ENCODE peak calls at places on chromosomes 4 and X, in six cellular contexts. One of them, this sample, is unnamed.

GRCh38 chr4:152359208-152360044 is 176.5 kb downstream of the FBXW7 start:
- DNase-seq in HCT116: no peak
- DNase-seq in RPMI8226: no peak
- DNase-seq in LoVo: no peak
- DNase-seq in M059J: no peak
- DNase-seq in choroid plexus epithelial cell: no peak
- DNase-seq in this sample: no peak

GRCh38 chrX:13673016-13673415 is 15.9 kb upstream of the RAB9A start:
- DNase-seq in LoVo: no peak
- DNase-seq in choroid plexus epithelial cell: no peak
- DNase-seq in RPMI8226: no peak
- DNase-seq in M059J: no peak
- DNase-seq in HCT116: no peak
- DNase-seq in this sample: no peak

GRCh38 chr4:152825336-152825735 is 45.6 kb downstream of the ARFIP1 start:
- DNase-seq in choroid plexus epithelial cell: no peak
- DNase-seq in LoVo: no peak
- DNase-seq in M059J: peak; percentile 12
- DNase-seq in RPMI8226: no peak
- DNase-seq in HCT116: no peak
- DNase-seq in this sample: no peak

GRCh38 chr4:4461850-4462249 is 74.9 kb downstream of the NSG1 start:
- DNase-seq in M059J: no peak
- DNase-seq in RPMI8226: no peak
- DNase-seq in LoVo: no peak
- DNase-seq in choroid plexus epithelial cell: no peak
- DNase-seq in HCT116: no peak
- DNase-seq in this sample: peak; percentile 74

GRCh38 chr4:158162637-158163036 is 10.2 kb downstream of the GASK1B start:
- DNase-seq in RPMI8226: no peak
- DNase-seq in HCT116: no peak
- DNase-seq in choroid plexus epithelial cell: no peak
- DNase-seq in M059J: peak; percentile 45
- DNase-seq in LoVo: no peak
- DNase-seq in this sample: no peak

GRCh38 chr4:121688261-121688660 is 8.5 kb downstream of the ANXA5 start:
- DNase-seq in HCT116: no peak
- DNase-seq in RPMI8226: no peak
- DNase-seq in M059J: no peak
- DNase-seq in choroid plexus epithelial cell: no peak
- DNase-seq in LoVo: no peak
- DNase-seq in this sample: no peak

GRCh38 chr4:165326831-165327210 is 648 bp upstream of the MSMO1 start:
- DNase-seq in LoVo: peak; percentile 46
- DNase-seq in HCT116: no peak
- DNase-seq in choroid plexus epithelial cell: peak; percentile 48
- DNase-seq in M059J: peak; percentile 54
- DNase-seq in RPMI8226: peak; percentile 50
- DNase-seq in this sample: no peak

GRCh38 chrX:37854148-37854547 is 6.8 kb upstream of the DYNLT3 start:
- DNase-seq in LoVo: no peak
- DNase-seq in RPMI8226: no peak
- DNase-seq in M059J: no peak
- DNase-seq in HCT116: no peak
- DNase-seq in choroid plexus epithelial cell: no peak
- DNase-seq in this sample: no peak

GRCh38 chr4:88062311-88062710 is 54.9 kb downstream of the PKD2 start:
- DNase-seq in choroid plexus epithelial cell: no peak
- DNase-seq in RPMI8226: no peak
- DNase-seq in LoVo: no peak
- DNase-seq in M059J: no peak
- DNase-seq in HCT116: no peak
- DNase-seq in this sample: no peak

GRCh38 chr4:25160714-25161598 is 707 bp upstream of the SEPSECS start:
- DNase-seq in RPMI8226: peak; percentile 5
- DNase-seq in M059J: peak; percentile 51
- DNase-seq in LoVo: peak; percentile 32
- DNase-seq in choroid plexus epithelial cell: peak; percentile 22
- DNase-seq in HCT116: no peak
- DNase-seq in this sample: no peak

GRCh38 chr4:127957105-127957504 is 7.9 kb downstream of the MFSD8 start:
- DNase-seq in choroid plexus epithelial cell: no peak
- DNase-seq in RPMI8226: no peak
- DNase-seq in LoVo: no peak
- DNase-seq in M059J: no peak
- DNase-seq in HCT116: no peak
- DNase-seq in this sample: no peak

GRCh38 chr4:73885570-73886230 is 16.5 kb downstream of the CXCL1 start:
- DNase-seq in choroid plexus epithelial cell: peak; percentile 74
- DNase-seq in LoVo: peak; percentile 72
- DNase-seq in M059J: peak; percentile 62
- DNase-seq in RPMI8226: no peak
- DNase-seq in HCT116: no peak
- DNase-seq in this sample: no peak

GRCh38 chr4:118974758-118975157 is 86.1 kb downstream of the SYNPO2 start:
- DNase-seq in choroid plexus epithelial cell: peak; percentile 66
- DNase-seq in HCT116: no peak
- DNase-seq in LoVo: no peak
- DNase-seq in RPMI8226: no peak
- DNase-seq in M059J: no peak
- DNase-seq in this sample: no peak

GRCh38 chrX:25012433-25012735 is 3.4 kb downstream of the ARX start:
- DNase-seq in HCT116: no peak
- DNase-seq in LoVo: no peak
- DNase-seq in choroid plexus epithelial cell: no peak
- DNase-seq in M059J: peak; percentile 17
- DNase-seq in RPMI8226: no peak
- DNase-seq in this sample: no peak

GRCh38 chr4:78517050-78517652 is 34.4 kb upstream of the ANXA3 start:
- DNase-seq in RPMI8226: peak; percentile 9
- DNase-seq in LoVo: peak; percentile 37
- DNase-seq in choroid plexus epithelial cell: peak; percentile 67
- DNase-seq in M059J: peak; percentile 17
- DNase-seq in HCT116: no peak
- DNase-seq in this sample: no peak

GRCh38 chrX:53330331-53330730 is 48.9 kb upstream of the IQSEC2 start:
- DNase-seq in HCT116: no peak
- DNase-seq in RPMI8226: no peak
- DNase-seq in choroid plexus epithelial cell: no peak
- DNase-seq in M059J: no peak
- DNase-seq in LoVo: no peak
- DNase-seq in this sample: no peak

GRCh38 chr4:52982246-52982950 is 120.3 kb downstream of the RASL11B start:
- DNase-seq in choroid plexus epithelial cell: peak; percentile 88
- DNase-seq in LoVo: peak; percentile 6
- DNase-seq in RPMI8226: no peak
- DNase-seq in M059J: peak; percentile 24
- DNase-seq in HCT116: peak; percentile 28
- DNase-seq in this sample: no peak

GRCh38 chrX:133749951-133750350 is 235.4 kb downstream of the GPC3 start:
- DNase-seq in HCT116: no peak
- DNase-seq in LoVo: no peak
- DNase-seq in RPMI8226: no peak
- DNase-seq in choroid plexus epithelial cell: no peak
- DNase-seq in M059J: no peak
- DNase-seq in this sample: no peak

This sample was measured in CD8-positive, alpha-beta T cell.